ENCODE peak calls at places on chromosome 12, in nine cellular contexts. A is cardiac fibroblast; C is tibial artery; Z is endothelial cell; P is breast epithelium; T is CD8-positive, alpha-beta T cell; I is astrocyte; F is HCT116; Y is epithelial cell of esophagus. X is an unnamed sample.

GRCh38 chr12:116236148-116236731 is 41.3 kb downstream of the MED13L start:
- DNase-seq in A (peak), C (peak), Z (peak), P (peak), T (peak), I (peak), F (no peak), Y (peak), X (peak)

GRCh38 chr12:56602239-56602638 is 27.9 kb downstream of the BAZ2A start:
- DNase-seq in A (peak), C (no peak), Z (no peak), P (no peak), T (no peak), I (no peak), F (no peak), Y (no peak), X (no peak)

GRCh38 chr12:57454566-57455373 is at the start of gene INHBE:
- DNase-seq in A (peak), C (no peak), Z (no peak), P (no peak), T (no peak), I (peak), F (no peak), Y (no peak), X (no peak)

GRCh38 chr12:53569174-53569557 is 57.0 kb downstream of the ATF7 start:
- DNase-seq in A (peak), C (no peak), Z (no peak), P (no peak), T (no peak), I (peak), F (no peak), Y (peak), X (no peak)

GRCh38 chr12:119005085-119005484 is 23.7 kb downstream of the SRRM4 start:
- DNase-seq in A (no peak), C (no peak), Z (no peak), P (no peak), T (no peak), I (no peak), F (no peak), Y (no peak), X (no peak)

GRCh38 chr12:43740511-43741100 is 18.0 kb downstream of the PUS7L start:
- DNase-seq in A (peak), C (no peak), Z (no peak), P (no peak), T (no peak), I (peak), F (no peak), Y (no peak), X (no peak)

GRCh38 chr12:25962932-25963525 is 4.5 kb downstream of the RASSF8 start:
- DNase-seq in A (peak), C (no peak), Z (no peak), P (no peak), T (no peak), I (no peak), F (no peak), Y (no peak), X (no peak)

GRCh38 chr12:88574278-88574677 is 6.0 kb downstream of the KITLG start:
- DNase-seq in A (peak), C (no peak), Z (no peak), P (no peak), T (no peak), I (no peak), F (no peak), Y (no peak), X (no peak)

GRCh38 chr12:22238211-22238610 is 96.3 kb downstream of the ST8SIA1 start:
- DNase-seq in A (no peak), C (no peak), Z (no peak), P (no peak), T (no peak), I (no peak), F (no peak), Y (no peak), X (no peak)

GRCh38 chr12:106705971-106706370 is 68.5 kb upstream of the RIC8B start:
- DNase-seq in A (no peak), C (no peak), Z (no peak), P (no peak), T (no peak), I (no peak), F (no peak), Y (no peak), X (no peak)
- TF ChIP-seq CTCF in A (no peak), C (no peak), Z (no peak), P (no peak), T (no peak), I (no peak), F (no peak), Y (no peak), X (no peak)

GRCh38 chr12:69287556-69287955 is 48.2 kb downstream of the CPSF6 start:
- DNase-seq in A (no peak), C (no peak), Z (no peak), P (no peak), T (no peak), I (no peak), F (no peak), Y (no peak), X (no peak)

GRCh38 chr12:69278814-69279782 is 39.7 kb downstream of the CPSF6 start:
- DNase-seq in A (no peak), C (no peak), Z (no peak), P (no peak), T (no peak), I (no peak), F (no peak), Y (no peak), X (no peak)

DNA sequence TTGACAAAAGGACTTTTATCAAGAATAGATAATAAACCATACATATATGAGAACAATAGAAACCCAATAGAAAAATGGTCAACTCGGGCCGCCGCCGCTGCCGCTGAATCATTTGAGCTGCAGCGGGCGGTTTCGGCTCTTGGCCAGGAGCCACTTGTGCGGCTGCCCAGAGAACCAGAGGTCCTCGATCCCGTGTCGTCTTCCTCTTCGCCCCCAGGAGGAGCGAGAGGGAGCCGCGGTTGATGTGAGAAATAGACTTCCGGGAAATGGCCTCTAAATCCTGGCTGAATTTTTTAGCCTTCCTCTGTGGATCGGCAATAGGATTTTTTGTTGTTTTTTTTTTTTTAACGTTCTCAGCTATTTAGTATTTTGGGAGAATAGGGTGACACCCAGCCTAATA is 44.8 kb downstream of the CPSF6 start:
- DNase-seq in A (peak), C (peak), Z (peak), P (no peak), T (peak), I (peak), F (peak), Y (peak), X (no peak)
- TF ChIP-seq CTCF in A (no peak), C (no peak), Z (no peak), P (no peak), T (no peak), I (no peak), F (peak), Y (peak), X (no peak)

GRCh38 chr12:109626378-109627115 is 53.0 kb downstream of the MVK start:
- DNase-seq in A (no peak), C (no peak), Z (no peak), P (no peak), T (no peak), I (no peak), F (no peak), Y (no peak), X (no peak)
- TF ChIP-seq CTCF in A (no peak), C (no peak), Z (no peak), P (no peak), T (no peak), I (no peak), F (no peak), Y (no peak), X (no peak)

GRCh38 chr12:105754313-105754712 is 384.4 kb downstream of the NUAK1 start:
- DNase-seq in A (no peak), C (no peak), Z (no peak), P (no peak), T (no peak), I (no peak), F (no peak), Y (no peak), X (no peak)
- TF ChIP-seq CTCF in A (no peak), C (no peak), Z (no peak), P (no peak), T (no peak), I (no peak), F (no peak), Y (no peak), X (no peak)

DNA sequence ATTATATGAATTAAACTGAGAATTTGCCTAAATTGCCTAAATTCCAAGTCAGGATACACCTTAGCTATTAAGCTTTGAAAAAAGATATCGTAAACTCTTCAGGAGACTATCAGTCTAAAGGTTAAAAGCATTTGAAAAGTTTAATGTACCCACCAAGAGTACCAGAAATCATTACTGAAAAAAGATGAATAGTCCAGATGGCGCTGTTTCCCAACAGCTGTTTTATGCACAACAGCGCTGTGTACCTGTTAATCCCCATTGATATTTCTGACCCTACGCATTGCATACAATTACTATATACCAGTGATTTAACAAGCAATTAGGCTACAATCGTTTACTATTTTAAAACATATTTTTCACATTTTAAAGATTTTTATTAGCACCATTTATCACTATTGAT is 185.0 kb downstream of the PLCZ1 start:
- DNase-seq in A (no peak), C (no peak), Z (no peak), P (no peak), T (no peak), I (no peak), F (no peak), Y (peak), X (no peak)
- TF ChIP-seq CTCF in A (no peak), C (no peak), Z (no peak), P (no peak), T (no peak), I (no peak), F (peak), Y (no peak), X (no peak)

GRCh38 chr12:122503783-122504590 is 3.3 kb upstream of the ZCCHC8 start:
- DNase-seq in A (no peak), C (no peak), Z (no peak), P (no peak), T (no peak), I (no peak), F (no peak), Y (no peak), X (no peak)

GRCh38 chr12:122499991-122500684 is 594 bp downstream of the ZCCHC8 start:
- DNase-seq in A (peak), C (peak), Z (peak), P (peak), T (peak), I (peak), F (peak), Y (peak), X (peak)

GRCh38 chr12:122503147-122503751 is 2.5 kb upstream of the ZCCHC8 start:
- DNase-seq in A (no peak), C (no peak), Z (no peak), P (no peak), T (no peak), I (no peak), F (no peak), Y (no peak), X (no peak)

GRCh38 chr12:122500685-122501488 is at the start of gene ZCCHC8:
- DNase-seq in A (peak), C (peak), Z (peak), P (peak), T (peak), I (peak), F (peak), Y (peak), X (peak)

GRCh38 chr12:122501489-122501989 is 807 bp upstream of the ZCCHC8 start:
- DNase-seq in A (no peak), C (no peak), Z (no peak), P (no peak), T (no peak), I (no peak), F (no peak), Y (no peak), X (no peak)
- TF ChIP-seq CTCF in A (no peak), C (no peak), Z (no peak), P (no peak), T (no peak), I (no peak), F (no peak), Y (no peak), X (no peak)

DNA sequence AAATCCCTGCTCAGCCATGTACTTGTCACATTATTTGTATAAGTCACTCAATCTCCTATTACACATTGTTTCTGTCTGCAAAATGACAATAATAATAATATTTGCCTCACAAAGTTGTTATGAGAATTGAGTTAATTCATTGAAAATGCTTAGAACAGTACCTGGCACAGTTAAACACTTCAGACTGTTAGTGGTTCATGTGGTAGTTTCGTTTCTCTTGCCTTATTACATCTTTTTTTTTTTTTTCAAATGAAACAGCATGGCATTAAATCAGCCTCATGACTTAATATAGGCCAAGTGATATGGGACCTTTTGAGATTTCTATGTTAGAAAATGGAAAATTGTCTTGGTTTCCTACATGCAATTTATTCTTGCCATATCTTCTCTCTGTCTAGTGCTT is 71.0 kb upstream of the CRY1 start:
- DNase-seq in A (no peak), C (no peak), Z (no peak), P (no peak), T (no peak), I (no peak), F (no peak), Y (no peak), X (no peak)
- TF ChIP-seq CTCF in A (no peak), C (no peak), Z (no peak), P (no peak), T (no peak), I (no peak), F (no peak), Y (no peak), X (no peak)

X was measured in natural killer cell.